ENCODE peak calls at places on chromosomes 7 and 10, in nine cellular contexts. O is frontal cortex, C is NCI-H1092 treated with DMSO at 0.1 percent for 48 hours, X is HFF-Myc, A is heart right ventricle, Z is EH, Y is C1 segment of cervical spinal cord, T is progenitor cell of endocrine pancreas, Q is amygdala. L is an unnamed sample.

GRCh38 chr7:107939472-107940145 is 48.6 kb downstream of the DLD start:
- DNase-seq in O (no peak), C (no peak), X (no peak), A (peak; percentile 55), Z (peak; percentile 97), Y (no peak), T (no peak), Q (no peak), L (no peak)

GRCh38 chr10:82206831-82207230 is 331.8 kb downstream of the NRG3 start:
- DNase-seq in O (no peak), C (no peak), X (no peak), A (no peak), Z (no peak), Y (no peak), T (no peak), Q (no peak), L (no peak)

GRCh38 chr7:45244996-45245395 is 87.4 kb downstream of the RAMP3 start:
- DNase-seq in O (no peak), C (no peak), X (no peak), A (no peak), Z (no peak), Y (no peak), T (no peak), Q (no peak), L (no peak)

GRCh38 chr7:111266613-111267012 is 175.7 kb downstream of the LRRN3 start:
- DNase-seq in O (no peak), C (no peak), X (peak; percentile 10), A (no peak), Z (peak; percentile 90), Y (no peak), T (no peak), Q (no peak), L (peak; percentile 1)

GRCh38 chr7:101553771-101554445 is 75.2 kb downstream of the MYL10 start:
- DNase-seq in O (no peak), C (no peak), X (no peak), A (no peak), Z (no peak), Y (no peak), T (no peak), Q (no peak), L (no peak)

GRCh38 chr7:29853072-29853471 is 46.8 kb downstream of the WIPF3 start:
- DNase-seq in O (no peak), C (no peak), X (no peak), A (no peak), Z (no peak), Y (no peak), T (no peak), Q (no peak), L (peak; percentile 19)

GRCh38 chr7:96887426-96887825 is 117.9 kb upstream of the DLX6 start:
- DNase-seq in O (no peak), C (no peak), X (no peak), A (no peak), Z (peak; percentile 0), Y (no peak), T (no peak), Q (no peak), L (no peak)

GRCh38 chr10:52313350-52314006 is 603 bp upstream of the DKK1 start:
- DNase-seq in O (no peak), C (no peak), X (no peak), A (no peak), Z (peak; percentile 28), Y (no peak), T (no peak), Q (no peak), L (peak; percentile 73)

GRCh38 chr7:134462337-134462925 is 3.5 kb upstream of the AKR1B1 start:
- DNase-seq in O (no peak), C (no peak), X (peak; percentile 65), A (no peak), Z (peak; percentile 92), Y (no peak), T (no peak), Q (no peak), L (no peak)

GRCh38 chr10:101012525-101013364 is 13.1 kb downstream of the LZTS2 start:
- DNase-seq in O (peak; percentile 91), C (peak; percentile 81), X (peak; percentile 87), A (peak; percentile 89), Z (peak; percentile 95), Y (peak; percentile 75), T (peak; percentile 58), Q (peak; percentile 93), L (peak; percentile 97)

GRCh38 chr7:50560865-50561351 is 4.3 kb downstream of the DDC start:
- DNase-seq in O (no peak), C (peak; percentile 97), X (no peak), A (peak; percentile 31), Z (no peak), Y (no peak), T (no peak), Q (no peak), L (peak; percentile 62)

GRCh38 chr7:97499204-97499603 is 232.7 kb upstream of the TAC1 start:
- DNase-seq in O (peak; percentile 13), C (peak; percentile 42), X (no peak), A (no peak), Z (no peak), Y (no peak), T (no peak), Q (no peak), L (peak; percentile 61)

GRCh38 chr7:158579662-158580646 is 7.7 kb downstream of the PTPRN2 start:
- DNase-seq in O (no peak), C (no peak), X (no peak), A (no peak), Z (no peak), Y (no peak), T (no peak), Q (no peak), L (no peak)

GRCh38 chr10:102729090-102730026 is 14.4 kb upstream of the WBP1L start:
- DNase-seq in O (peak; percentile 87), C (peak; percentile 29), X (no peak), A (peak; percentile 91), Z (peak; percentile 82), Y (peak; percentile 41), T (peak; percentile 78), Q (peak; percentile 25), L (peak; percentile 90)

GRCh38 chr10:48523212-48523819 is 81.6 kb downstream of the ARHGAP22 start:
- DNase-seq in O (peak; percentile 42), C (no peak), X (peak; percentile 60), A (peak; percentile 48), Z (peak; percentile 97), Y (no peak), T (no peak), Q (no peak), L (peak; percentile 77)

GRCh38 chr7:132399367-132399766 is 176.9 kb downstream of the PLXNA4 start:
- DNase-seq in O (no peak), C (no peak), X (no peak), A (no peak), Z (no peak), Y (no peak), T (no peak), Q (no peak), L (no peak)

GRCh38 chr7:107039199-107039900 is 5.2 kb upstream of the PRKAR2B start:
- DNase-seq in O (no peak), C (no peak), X (no peak), A (no peak), Z (no peak), Y (no peak), T (no peak), Q (no peak), L (no peak)

GRCh38 chr10:24889636-24890035 is 62.8 kb downstream of the PRTFDC1 start:
- DNase-seq in O (no peak), C (no peak), X (no peak), A (no peak), Z (peak; percentile 49), Y (no peak), T (no peak), Q (no peak), L (no peak)

GRCh38 chr7:32761451-32762320 is 129.9 kb downstream of the KBTBD2 start:
- DNase-seq in O (no peak), C (no peak), X (no peak), A (peak; percentile 18), Z (no peak), Y (no peak), T (no peak), Q (no peak), L (peak; percentile 76)

GRCh38 chr7:138663741-138664710 is 37.1 kb downstream of the SVOPL start:
- DNase-seq in O (peak; percentile 22), C (peak; percentile 65), X (no peak), A (no peak), Z (peak; percentile 14), Y (no peak), T (no peak), Q (no peak), L (peak; percentile 90)

GRCh38 chr10:126375926-126376554 is 12.2 kb downstream of the ADAM12 start:
- DNase-seq in O (no peak), C (no peak), X (no peak), A (no peak), Z (no peak), Y (no peak), T (no peak), Q (no peak), L (no peak)

GRCh38 chr10:110556993-110557601 is 10.4 kb upstream of the SMC3 start:
- DNase-seq in O (no peak), C (peak; percentile 4), X (no peak), A (no peak), Z (peak; percentile 74), Y (no peak), T (no peak), Q (no peak), L (peak; percentile 73)

GRCh38 chr10:97188234-97188847 is 2.6 kb upstream of the SLIT1 start:
- DNase-seq in O (no peak), C (peak; percentile 84), X (no peak), A (no peak), Z (no peak), Y (peak; percentile 38), T (no peak), Q (peak; percentile 38), L (peak; percentile 69)

GRCh38 chr10:130728531-130729215 is 582.8 kb downstream of the TCERG1L start:
- DNase-seq in O (no peak), C (no peak), X (no peak), A (no peak), Z (no peak), Y (no peak), T (no peak), Q (no peak), L (no peak)

GRCh38 chr7:157228864-157229422 is 90.2 kb downstream of the UBE3C start:
- DNase-seq in O (no peak), C (no peak), X (no peak), A (no peak), Z (peak; percentile 54), Y (no peak), T (peak; percentile 22), Q (no peak), L (peak; percentile 46)

GRCh38 chr7:8389898-8390642 is 43.3 kb upstream of the NXPH1 start:
- DNase-seq in O (peak; percentile 10), C (no peak), X (no peak), A (peak; percentile 39), Z (no peak), Y (peak; percentile 65), T (peak; percentile 44), Q (peak; percentile 70), L (peak; percentile 82)

GRCh38 chr7:92851732-92852131 is 15.4 kb upstream of the CDK6 start:
- DNase-seq in O (no peak), C (no peak), X (no peak), A (no peak), Z (peak; percentile 16), Y (no peak), T (no peak), Q (no peak), L (no peak)

GRCh38 chr10:125479059-125479458 is 203.9 kb downstream of the TEX36 start:
- DNase-seq in O (no peak), C (no peak), X (peak; percentile 7), A (no peak), Z (no peak), Y (no peak), T (no peak), Q (no peak), L (no peak)

GRCh38 chr7:108167460-108167859 is 37.3 kb upstream of the LAMB4 start:
- DNase-seq in O (no peak), C (no peak), X (no peak), A (no peak), Z (peak; percentile 11), Y (no peak), T (no peak), Q (no peak), L (no peak)

GRCh38 chr7:45000096-45001032 is at the start of gene CCM2:
- DNase-seq in O (no peak), C (peak; percentile 63), X (no peak), A (peak; percentile 77), Z (peak; percentile 65), Y (no peak), T (peak; percentile 49), Q (no peak), L (peak; percentile 78)

GRCh38 chr7:3404490-3404889 is 103.4 kb downstream of the SDK1 start:
- DNase-seq in O (no peak), C (no peak), X (no peak), A (no peak), Z (peak; percentile 1), Y (no peak), T (no peak), Q (no peak), L (peak; percentile 74)

L was measured in left kidney.